ENCODE peak calls at places on chromosomes 11 and 22, in eight cellular contexts. X, Z, Q, K, D, H, R and P are unnamed samples.

GRCh38 chr11:66042227-66043007 is 6.5 kb downstream of the GAL3ST3 start:
- DNase-seq in X (no peak), K (no peak), D (no peak), R (no peak), H (no peak), Q (no peak), Z (no peak), P (no peak)

GRCh38 chr11:69278091-69278867 is 15.7 kb upstream of the MYEOV start:
- DNase-seq in Z (no peak), H (no peak), X (no peak), R (no peak), Q (peak), D (no peak), K (no peak), P (no peak)

GRCh38 chr11:111476366-111476765 is 35.8 kb downstream of the BTG4 start:
- DNase-seq in R (no peak), Q (no peak), K (no peak), X (no peak), D (no peak), H (peak), Z (no peak), P (no peak)

GRCh38 chr11:9330387-9331384 is 16.3 kb upstream of the TMEM41B start:
- DNase-seq in X (no peak), H (peak), R (no peak), Q (peak), D (no peak), K (peak), Z (no peak), P (no peak)

GRCh38 chr11:19345848-19346681 is 105.3 kb upstream of the E2F8 start:
- DNase-seq in K (peak), H (peak), X (no peak), R (peak), Q (peak), D (peak), Z (no peak), P (no peak)

GRCh38 chr11:13525257-13525656 is 29.5 kb upstream of the PTH start:
- DNase-seq in K (no peak), Z (no peak), Q (no peak), D (no peak), X (no peak), R (no peak), H (no peak), P (no peak)

GRCh38 chr22:28920757-28921584 is 37.6 kb downstream of the ZNRF3 start:
- DNase-seq in Z (no peak), R (no peak), Q (no peak), D (no peak), H (no peak), K (no peak), X (no peak), P (no peak)

GRCh38 chr11:899724-900123 is 10.9 kb downstream of the CHID1 start:
- DNase-seq in X (no peak), Q (no peak), R (no peak), D (no peak), H (no peak), Z (no peak), K (no peak), P (no peak)

GRCh38 chr11:47071871-47072270 is 104.8 kb downstream of the ARFGAP2 start:
- DNase-seq in X (no peak), D (peak), Z (no peak), K (peak), R (peak), H (no peak), Q (no peak), P (no peak)

GRCh38 chr11:124745835-124746620 is 6.0 kb downstream of the VSIG2 start:
- DNase-seq in D (no peak), H (no peak), Q (no peak), R (no peak), X (no peak), Z (no peak), K (no peak), P (no peak)

GRCh38 chr11:57310630-57311086 is 14.1 kb downstream of the TNKS1BP1 start:
- DNase-seq in X (no peak), D (no peak), Q (no peak), K (peak), R (no peak), Z (no peak), H (peak), P (no peak)

GRCh38 chr22:37843746-37844089 is 416 bp downstream of the ANKRD54 start:
- DNase-seq in H (no peak), Q (no peak), K (peak), X (no peak), D (peak), R (no peak), Z (peak), P (peak)

GRCh38 chr11:46676436-46677158 is 23.8 kb downstream of the ARHGAP1 start:
- DNase-seq in D (no peak), H (no peak), X (no peak), K (no peak), R (no peak), Q (no peak), Z (no peak), P (no peak)

GRCh38 chr11:77147668-77148321 is 19.7 kb downstream of the MYO7A start:
- DNase-seq in H (no peak), X (peak), Z (no peak), R (no peak), D (no peak), K (no peak), Q (peak), P (no peak)

GRCh38 chr22:19855504-19856409 is 1.1 kb upstream of the GNB1L start:
- DNase-seq in Q (peak), D (peak), H (peak), Z (peak), R (peak), K (peak), X (peak), P (peak)

GRCh38 chr11:65851083-65851579 is 6.8 kb downstream of the CFL1 start:
- DNase-seq in K (no peak), D (peak), X (no peak), H (no peak), Q (no peak), R (no peak), Z (no peak), P (no peak)

GRCh38 chr11:107413352-107413751 is 44.3 kb downstream of the CWF19L2 start:
- DNase-seq in R (no peak), K (no peak), X (no peak), D (no peak), Z (no peak), Q (no peak), H (no peak), P (no peak)

GRCh38 chr22:49047461-49047860 is 780.2 kb downstream of the BRD1 start:
- DNase-seq in K (no peak), Z (no peak), D (no peak), H (no peak), X (no peak), Q (no peak), R (no peak), P (no peak)

GRCh38 chr22:20244744-20245576 is 23.2 kb downstream of the RTN4R start:
- DNase-seq in Z (peak), D (peak), Q (no peak), K (no peak), R (no peak), X (no peak), H (no peak), P (peak)

GRCh38 chr11:73203322-73203721 is 14.8 kb upstream of the P2RY2 start:
- DNase-seq in R (no peak), D (no peak), Q (no peak), Z (no peak), X (no peak), K (no peak), H (no peak), P (no peak)

GRCh38 chr11:113554531-113554930 is 79.3 kb upstream of the DRD2 start:
- DNase-seq in Z (no peak), Q (no peak), K (no peak), R (no peak), X (no peak), D (no peak), H (no peak), P (no peak)

GRCh38 chr11:57315491-57315890 is 9.3 kb downstream of the TNKS1BP1 start:
- DNase-seq in X (no peak), H (peak), K (no peak), D (no peak), Q (peak), Z (no peak), R (no peak), P (no peak)

GRCh38 chr11:69539416-69540117 is 58.1 kb downstream of the LINC01488 start:
- DNase-seq in Z (no peak), Q (no peak), X (no peak), D (no peak), R (peak), H (no peak), K (peak), P (no peak)

GRCh38 chr11:15055620-15056356 is 17.6 kb upstream of the CALCB start:
- DNase-seq in K (no peak), X (no peak), R (no peak), Q (no peak), H (peak), Z (no peak), D (no peak), P (no peak)

GRCh38 chr11:19918302-19919049 is 205.8 kb downstream of the NAV2 start:
- DNase-seq in Z (no peak), R (no peak), H (peak), K (no peak), D (no peak), Q (peak), X (no peak), P (no peak)

GRCh38 chr11:115083129-115083823 is 404.9 kb downstream of the NXPE2 start:
- DNase-seq in X (no peak), Z (no peak), H (no peak), R (no peak), D (no peak), K (no peak), Q (no peak), P (no peak)

GRCh38 chr22:26289486-26290250 is 120.4 kb downstream of the SEZ6L start:
- DNase-seq in K (no peak), Z (no peak), R (no peak), Q (no peak), H (no peak), D (no peak), X (no peak), P (no peak)

GRCh38 chr11:86162257-86162656 is 82.3 kb upstream of the EED start:
- DNase-seq in R (no peak), D (no peak), H (peak), Q (peak), X (no peak), K (peak), Z (no peak), P (peak)

GRCh38 chr11:12157241-12157661 is 46.9 kb downstream of the MICAL2 start:
- DNase-seq in Q (peak), R (no peak), K (peak), X (no peak), D (no peak), H (peak), Z (no peak), P (no peak)

GRCh38 chr22:36317658-36318271 is 64.8 kb downstream of the APOL1 start:
- DNase-seq in X (no peak), Q (no peak), H (no peak), K (no peak), R (no peak), D (no peak), Z (no peak), P (no peak)

GRCh38 chr11:98029832-98030231 is 990.9 kb upstream of the CNTN5 start:
- DNase-seq in R (no peak), Q (no peak), H (no peak), X (no peak), Z (no peak), D (no peak), K (no peak), P (no peak)

GRCh38 chr22:42799061-42799460 is 58.0 kb downstream of the ARFGAP3 start:
- DNase-seq in Z (no peak), X (no peak), K (no peak), H (no peak), D (no peak), Q (no peak), R (no peak), P (no peak)

GRCh38 chr22:37498289-37498909 is 12.2 kb upstream of the MFNG start:
- DNase-seq in X (no peak), D (peak), H (no peak), Q (no peak), R (no peak), Z (peak), K (no peak), P (peak)

GRCh38 chr11:86291466-86292262 is 10.4 kb upstream of the HIKESHI start:
- DNase-seq in Q (peak), H (peak), Z (peak), X (peak), D (peak), K (peak), R (peak), P (peak)